ENCODE peak calls at places on chromosomes 2 and 18, in four cellular contexts. One of them, this sample, is unnamed.
A peak's percentile ranks its signal among the peaks of the same experiment; 100 is the strongest.

GRCh38 chr2:33247325-33247724 is 229.1 kb upstream of the RASGRP3 start:
- DNase-seq in HepG2: no peak
- DNase-seq in GM12878: no peak
- DNase-seq in K562: no peak
- DNase-seq in this sample: no peak

GRCh38 chr2:229230911-229231310 is 40.2 kb downstream of the PID1 start:
- DNase-seq in K562: no peak
- DNase-seq in HepG2: no peak
- DNase-seq in GM12878: no peak
- DNase-seq in this sample: no peak

GRCh38 chr18:1498216-1498615 is 593.5 kb downstream of the ADCYAP1 start:
- DNase-seq in GM12878: no peak
- DNase-seq in HepG2: no peak
- DNase-seq in K562: no peak
- DNase-seq in this sample: no peak

GRCh38 chr18:32110005-32110404 is 18.3 kb downstream of the RNF138 start:
- DNase-seq in GM12878: no peak
- DNase-seq in K562: no peak
- DNase-seq in HepG2: no peak
- DNase-seq in this sample: no peak

GRCh38 chr2:99451280-99451679 is 38.5 kb downstream of the REV1 start:
- DNase-seq in HepG2: no peak
- DNase-seq in K562: no peak
- DNase-seq in GM12878: no peak
- DNase-seq in this sample: peak; percentile 22

GRCh38 chr2:127389778-127390435 is 2.1 kb upstream of the MAP3K2 start:
- DNase-seq in GM12878: no peak
- DNase-seq in HepG2: no peak
- DNase-seq in K562: no peak
- DNase-seq in this sample: no peak

GRCh38 chr2:238408615-238409340 is 17.9 kb upstream of the ASB1 start:
- DNase-seq in HepG2: no peak
- DNase-seq in GM12878: no peak
- DNase-seq in K562: no peak
- DNase-seq in this sample: no peak

GRCh38 chr2:236967499-236967783 is 118.2 kb upstream of the COPS8 start:
- DNase-seq in GM12878: no peak
- DNase-seq in HepG2: no peak
- DNase-seq in K562: no peak
- DNase-seq in this sample: no peak

GRCh38 chr2:6978991-6979390 is 61.8 kb downstream of the RNF144A start:
- DNase-seq in GM12878: no peak
- DNase-seq in HepG2: no peak
- DNase-seq in K562: no peak
- DNase-seq in this sample: no peak

GRCh38 chr2:128325665-128326181 is 7.1 kb upstream of the HS6ST1 start:
- DNase-seq in K562: no peak
- DNase-seq in HepG2: no peak
- DNase-seq in GM12878: no peak
- DNase-seq in this sample: no peak

GRCh38 chr2:220006152-220006551 is 378.7 kb downstream of the SLC4A3 start:
- DNase-seq in GM12878: no peak
- DNase-seq in HepG2: no peak
- DNase-seq in K562: no peak
- DNase-seq in this sample: no peak

GRCh38 chr2:85811850-85812735 is 58.3 kb downstream of the ATOH8 start:
- DNase-seq in K562: no peak
- DNase-seq in GM12878: no peak
- DNase-seq in HepG2: no peak
- DNase-seq in this sample: no peak

GRCh38 chr18:79765491-79766245 is 32.1 kb upstream of the KCNG2 start:
- DNase-seq in K562: no peak
- DNase-seq in HepG2: no peak
- DNase-seq in GM12878: no peak
- DNase-seq in this sample: no peak

GRCh38 chr2:178211943-178212342 is 17.6 kb downstream of the OSBPL6 start:
- DNase-seq in K562: no peak
- DNase-seq in GM12878: no peak
- DNase-seq in HepG2: no peak
- DNase-seq in this sample: no peak

GRCh38 chr2:24586955-24587354 is 95.9 kb downstream of the NCOA1 start:
- DNase-seq in K562: no peak
- DNase-seq in HepG2: no peak
- DNase-seq in GM12878: peak; percentile 66
- DNase-seq in this sample: no peak

GRCh38 chr18:5842653-5843052 is 52.7 kb downstream of the TMEM200C start:
- DNase-seq in HepG2: peak; percentile 10
- DNase-seq in GM12878: no peak
- DNase-seq in K562: no peak
- DNase-seq in this sample: no peak

GRCh38 chr2:69995511-69995910 is 34.1 kb upstream of the ASPRV1 start:
- DNase-seq in GM12878: no peak
- DNase-seq in HepG2: no peak
- DNase-seq in K562: no peak
- DNase-seq in this sample: no peak

GRCh38 chr2:174158003-174158402 is 90.3 kb downstream of the OLA1 start:
- DNase-seq in HepG2: peak; percentile 68
- DNase-seq in K562: peak; percentile 78
- DNase-seq in GM12878: peak; percentile 16
- DNase-seq in this sample: peak; percentile 45

GRCh38 chr2:23384551-23385349 is at the start of gene KLHL29:
- DNase-seq in K562: peak; percentile 69
- DNase-seq in HepG2: no peak
- DNase-seq in GM12878: no peak
- DNase-seq in this sample: peak; percentile 82

GRCh38 chr2:187404431-187405110 is 43.5 kb downstream of the CALCRL start:
- DNase-seq in K562: no peak
- DNase-seq in GM12878: no peak
- DNase-seq in HepG2: no peak
- DNase-seq in this sample: no peak

GRCh38 chr18:41021089-41021488 is 933.9 kb upstream of the PIK3C3 start:
- DNase-seq in HepG2: no peak
- DNase-seq in GM12878: no peak
- DNase-seq in K562: no peak
- DNase-seq in this sample: no peak

GRCh38 chr2:225740086-225740485 is 340.6 kb downstream of the NYAP2 start:
- DNase-seq in GM12878: no peak
- DNase-seq in HepG2: no peak
- DNase-seq in K562: no peak
- DNase-seq in this sample: no peak

GRCh38 chr2:42933824-42934254 is 141.5 kb upstream of the HAAO start:
- DNase-seq in K562: no peak
- DNase-seq in HepG2: no peak
- DNase-seq in GM12878: no peak
- DNase-seq in this sample: no peak

GRCh38 chr2:64943387-64944150 is 45.6 kb upstream of the SLC1A4 start:
- DNase-seq in GM12878: no peak
- DNase-seq in HepG2: peak; percentile 97
- DNase-seq in K562: no peak
- DNase-seq in this sample: no peak

GRCh38 chr2:56008661-56009411 is 85.3 kb upstream of the EFEMP1 start:
- DNase-seq in HepG2: no peak
- DNase-seq in GM12878: no peak
- DNase-seq in K562: no peak
- DNase-seq in this sample: no peak

GRCh38 chr18:75644871-75645270 is 217.4 kb upstream of the SMIM21 start:
- DNase-seq in HepG2: no peak
- DNase-seq in GM12878: no peak
- DNase-seq in K562: no peak
- DNase-seq in this sample: no peak

GRCh38 chr2:217617496-217618085 is 385.2 kb downstream of the TNS1 start:
- DNase-seq in K562: no peak
- DNase-seq in HepG2: no peak
- DNase-seq in GM12878: no peak
- DNase-seq in this sample: no peak

GRCh38 chr18:22694954-22695353 is 238.2 kb upstream of the RBBP8 start:
- DNase-seq in K562: peak; percentile 53
- DNase-seq in HepG2: no peak
- DNase-seq in GM12878: no peak
- DNase-seq in this sample: peak; percentile 33

GRCh38 chr2:109171444-109172334 is 42.7 kb downstream of the SH3RF3 start:
- DNase-seq in HepG2: no peak
- DNase-seq in K562: no peak
- DNase-seq in GM12878: no peak
- DNase-seq in this sample: no peak
- TF ChIP-seq TARDBP in HepG2: no peak
- TF ChIP-seq TARDBP in K562: no peak
- TF ChIP-seq TARDBP in GM12878: no peak
- TF ChIP-seq TARDBP in this sample: no peak

GRCh38 chr2:44450082-44450481 is 88.3 kb downstream of the CAMKMT start:
- DNase-seq in K562: no peak
- DNase-seq in HepG2: no peak
- DNase-seq in GM12878: no peak
- DNase-seq in this sample: no peak
- TF ChIP-seq TARDBP in K562: no peak
- TF ChIP-seq TARDBP in HepG2: no peak
- TF ChIP-seq TARDBP in GM12878: no peak
- TF ChIP-seq TARDBP in this sample: no peak

GRCh38 chr2:5549061-5549601 is 143.1 kb upstream of the SOX11 start:
- DNase-seq in HepG2: no peak
- DNase-seq in K562: no peak
- DNase-seq in GM12878: no peak
- DNase-seq in this sample: no peak
- TF ChIP-seq TARDBP in HepG2: no peak
- TF ChIP-seq TARDBP in K562: no peak
- TF ChIP-seq TARDBP in GM12878: no peak
- TF ChIP-seq TARDBP in this sample: no peak

DNA sequence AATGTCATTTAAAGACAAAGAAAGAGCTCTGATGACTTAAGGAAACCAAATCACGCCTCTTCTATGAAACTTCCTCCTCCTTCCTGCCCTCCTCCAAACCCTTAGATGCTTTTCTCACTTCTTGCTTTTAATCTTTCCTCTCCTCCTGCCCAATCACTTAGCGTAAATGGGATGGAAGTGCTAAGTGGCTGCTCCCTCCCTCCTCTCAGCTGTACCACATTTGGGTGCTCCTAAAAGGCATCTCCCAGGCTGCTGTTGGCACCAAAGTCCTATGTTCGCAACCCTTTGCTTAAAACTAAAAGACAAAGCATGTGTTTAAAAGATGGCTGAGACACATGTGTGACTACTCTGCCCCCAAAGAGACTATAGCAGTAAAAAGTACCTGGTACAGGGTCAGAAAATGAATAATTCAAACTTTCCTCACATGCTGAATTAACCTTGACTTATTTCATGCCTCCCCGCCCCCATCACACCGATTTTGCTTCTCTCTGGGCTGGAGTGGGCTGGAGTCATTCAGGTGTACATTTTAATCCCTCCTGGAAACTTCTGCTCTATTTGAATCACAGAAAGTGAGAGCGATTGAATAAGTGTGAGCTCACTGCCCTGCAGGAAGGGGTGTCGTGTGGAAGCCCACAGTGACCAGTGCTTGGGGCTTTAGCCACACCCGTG is 59.2 kb upstream of the KLF7 start:
- DNase-seq in HepG2: no peak
- DNase-seq in GM12878: no peak
- DNase-seq in K562: no peak
- DNase-seq in this sample: no peak
- TF ChIP-seq TARDBP in HepG2: no peak
- TF ChIP-seq TARDBP in GM12878: no peak
- TF ChIP-seq TARDBP in K562: no peak
- TF ChIP-seq TARDBP in this sample: no peak

GRCh38 chr2:163682695-163683094 is 53.1 kb downstream of the FIGN start:
- DNase-seq in K562: no peak
- DNase-seq in HepG2: peak; percentile 56
- DNase-seq in GM12878: no peak
- DNase-seq in this sample: no peak
- TF ChIP-seq TARDBP in K562: no peak
- TF ChIP-seq TARDBP in HepG2: no peak
- TF ChIP-seq TARDBP in GM12878: no peak
- TF ChIP-seq TARDBP in this sample: no peak

This sample was measured in HEK293T.